ENCODE peak calls at places on chromosomes 2 and 18, in ten cellular contexts. Z is right lobe of liver; Y is CD4-positive, alpha-beta T cell; T is pancreas; J is LNCaP clone FGC; S is cardiac fibroblast; I is fibroblast of lung; P is adrenal gland; K is A549; G is fibroblast of mammary gland. N is an unnamed sample.

GRCh38 chr2:33579226-33579625 is 19.9 kb downstream of the FAM98A start:
- DNase-seq in Z (no peak), Y (no peak), T (no peak), J (no peak), S (no peak), I (no peak), P (no peak), K (no peak), G (no peak), N (no peak)

GRCh38 chr2:16828828-16829160 is 163.2 kb upstream of the CYRIA start:
- DNase-seq in Z (no peak), Y (no peak), T (no peak), J (no peak), S (no peak), I (no peak), P (no peak), K (no peak), G (no peak), N (no peak)

GRCh38 chr2:235747868-235748144 is 254.0 kb downstream of the AGAP1 start:
- DNase-seq in Z (peak), Y (no peak), T (no peak), J (peak), S (no peak), I (no peak), P (peak), K (no peak), G (no peak), N (peak)

GRCh38 chr18:73717570-73717969 is 430.1 kb downstream of the FBXO15 start:
- DNase-seq in Z (no peak), Y (no peak), T (no peak), J (no peak), S (peak), I (peak), P (no peak), K (no peak), G (peak), N (no peak)

GRCh38 chr18:5275872-5276271 is 19.7 kb downstream of the ZBTB14 start:
- DNase-seq in Z (no peak), Y (no peak), T (no peak), J (no peak), S (no peak), I (no peak), P (no peak), K (no peak), G (no peak), N (no peak)

GRCh38 chr2:1698188-1698945 is 45.9 kb downstream of the PXDN start:
- DNase-seq in Z (no peak), Y (no peak), T (no peak), J (no peak), S (no peak), I (no peak), P (no peak), K (no peak), G (no peak), N (no peak)

GRCh38 chr2:17069564-17069963 is 403.9 kb upstream of the CYRIA start:
- DNase-seq in Z (no peak), Y (no peak), T (no peak), J (no peak), S (no peak), I (no peak), P (no peak), K (no peak), G (no peak), N (no peak)

GRCh38 chr2:224901121-224901676 is 141.1 kb downstream of the DOCK10 start:
- DNase-seq in Z (no peak), Y (no peak), T (no peak), J (peak), S (no peak), I (no peak), P (no peak), K (no peak), G (no peak), N (no peak)

GRCh38 chr2:150371066-150371812 is 116.2 kb downstream of the RND3 start:
- DNase-seq in Z (peak), Y (no peak), T (no peak), J (no peak), S (no peak), I (no peak), P (no peak), K (no peak), G (no peak), N (peak)

GRCh38 chr2:195009202-195009601 is 647.8 kb upstream of the SLC39A10 start:
- DNase-seq in Z (no peak), Y (no peak), T (no peak), J (no peak), S (peak), I (no peak), P (no peak), K (no peak), G (peak), N (no peak)

GRCh38 chr2:241050624-241051577 is 51.2 kb downstream of the MTERF4 start:
- DNase-seq in Z (no peak), Y (no peak), T (no peak), J (no peak), S (no peak), I (no peak), P (no peak), K (no peak), G (no peak), N (peak)

DNA sequence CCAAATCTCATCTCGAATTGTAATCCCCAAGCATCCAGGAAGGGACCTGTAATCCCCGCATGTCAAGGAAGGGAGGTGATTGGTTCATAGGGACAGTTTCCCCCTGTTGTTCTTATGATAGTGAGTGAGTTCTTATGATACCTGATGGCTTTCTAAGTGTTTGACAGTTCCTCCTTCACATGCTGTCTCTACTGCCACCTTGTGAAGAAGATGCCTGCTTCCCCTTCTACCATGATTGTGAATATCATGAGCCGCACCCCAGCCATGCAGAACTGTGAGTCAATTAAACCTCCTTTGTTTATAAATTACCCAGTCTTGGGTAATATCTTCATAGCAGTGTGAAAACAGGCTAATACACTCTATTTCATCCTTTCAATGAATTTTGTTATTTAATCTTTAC is 446.7 kb downstream of the RNF144A start:
- DNase-seq in Z (no peak), Y (no peak), T (no peak), J (no peak), S (no peak), I (no peak), P (no peak), K (peak), G (no peak), N (no peak)
- TF ChIP-seq CTCF in Z (no peak), Y (no peak), T (no peak), J (peak), S (no peak), I (no peak), P (no peak), K (no peak), G (no peak), N (no peak)

GRCh38 chr2:216520156-216520555 is 21.5 kb downstream of the RPL37A start:
- DNase-seq in Z (no peak), Y (no peak), T (no peak), J (no peak), S (no peak), I (peak), P (no peak), K (no peak), G (peak), N (no peak)

GRCh38 chr2:216516730-216517350 is 18.2 kb downstream of the RPL37A start:
- DNase-seq in Z (no peak), Y (no peak), T (no peak), J (peak), S (peak), I (no peak), P (no peak), K (peak), G (peak), N (no peak)

GRCh38 chr2:216517447-216517846 is 18.8 kb downstream of the RPL37A start:
- DNase-seq in Z (no peak), Y (no peak), T (no peak), J (no peak), S (no peak), I (no peak), P (no peak), K (no peak), G (no peak), N (no peak)

GRCh38 chr2:216522892-216523502 is 24.4 kb downstream of the RPL37A start:
- DNase-seq in Z (no peak), Y (no peak), T (no peak), J (no peak), S (no peak), I (no peak), P (no peak), K (no peak), G (no peak), N (no peak)

GRCh38 chr2:216519154-216519762 is 20.6 kb downstream of the RPL37A start:
- DNase-seq in Z (peak), Y (no peak), T (peak), J (peak), S (peak), I (peak), P (peak), K (peak), G (peak), N (peak)
- TF ChIP-seq CTCF in Z (peak), Y (peak), T (peak), J (peak), S (peak), I (peak), P (peak), K (peak), G (peak), N (peak)

GRCh38 chr2:170405326-170405725 is 227.4 kb downstream of the MYO3B start:
- DNase-seq in Z (no peak), Y (no peak), T (no peak), J (no peak), S (no peak), I (no peak), P (no peak), K (no peak), G (no peak), N (no peak)

GRCh38 chr2:170411660-170412059 is 233.7 kb downstream of the MYO3B start:
- DNase-seq in Z (no peak), Y (no peak), T (no peak), J (no peak), S (no peak), I (no peak), P (no peak), K (no peak), G (no peak), N (no peak)

GRCh38 chr2:170404846-170405245 is 226.9 kb downstream of the MYO3B start:
- DNase-seq in Z (no peak), Y (no peak), T (no peak), J (no peak), S (no peak), I (no peak), P (no peak), K (no peak), G (no peak), N (no peak)

GRCh38 chr2:170409164-170409535 is 231.2 kb downstream of the MYO3B start:
- DNase-seq in Z (peak), Y (peak), T (peak), J (no peak), S (peak), I (peak), P (peak), K (peak), G (peak), N (no peak)

GRCh38 chr2:170408461-170409163 is 230.7 kb downstream of the MYO3B start:
- DNase-seq in Z (no peak), Y (no peak), T (no peak), J (no peak), S (no peak), I (no peak), P (no peak), K (no peak), G (no peak), N (no peak)
- TF ChIP-seq CTCF in Z (no peak), Y (no peak), T (no peak), J (no peak), S (no peak), I (no peak), P (no peak), K (no peak), G (no peak), N (no peak)

GRCh38 chr2:23595601-23596251 is 210.7 kb downstream of the KLHL29 start:
- DNase-seq in Z (no peak), Y (no peak), T (peak), J (no peak), S (no peak), I (peak), P (peak), K (no peak), G (no peak), N (no peak)
- TF ChIP-seq CTCF in Z (no peak), Y (no peak), T (no peak), J (no peak), S (no peak), I (no peak), P (no peak), K (no peak), G (no peak), N (no peak)

GRCh38 chr2:62409442-62409841 is 96.6 kb downstream of the TMEM17 start:
- DNase-seq in Z (no peak), Y (no peak), T (no peak), J (no peak), S (peak), I (peak), P (no peak), K (no peak), G (peak), N (no peak)

GRCh38 chr2:62407838-62408589 is 98.0 kb downstream of the TMEM17 start:
- DNase-seq in Z (no peak), Y (no peak), T (no peak), J (no peak), S (no peak), I (no peak), P (no peak), K (no peak), G (peak), N (no peak)

GRCh38 chr2:62412347-62412742 is 93.7 kb downstream of the TMEM17 start:
- DNase-seq in Z (no peak), Y (no peak), T (no peak), J (no peak), S (no peak), I (no peak), P (no peak), K (no peak), G (no peak), N (no peak)

GRCh38 chr2:62410926-62411456 is 95.0 kb downstream of the TMEM17 start:
- DNase-seq in Z (no peak), Y (no peak), T (no peak), J (no peak), S (no peak), I (no peak), P (peak), K (no peak), G (peak), N (no peak)

GRCh38 chr2:62410015-62410453 is 96.0 kb downstream of the TMEM17 start:
- DNase-seq in Z (no peak), Y (no peak), T (no peak), J (no peak), S (no peak), I (no peak), P (no peak), K (no peak), G (no peak), N (no peak)
- TF ChIP-seq CTCF in Z (no peak), Y (no peak), T (no peak), J (peak), S (no peak), I (no peak), P (no peak), K (peak), G (no peak), N (no peak)

GRCh38 chr2:44941551-44942234 is at the start of gene SIX3:
- DNase-seq in Z (no peak), Y (no peak), T (no peak), J (no peak), S (no peak), I (peak), P (no peak), K (peak), G (no peak), N (no peak)

GRCh38 chr2:44939074-44940052 is 2.1 kb upstream of the SIX3 start:
- DNase-seq in Z (no peak), Y (no peak), T (no peak), J (no peak), S (no peak), I (no peak), P (no peak), K (no peak), G (no peak), N (no peak)

GRCh38 chr2:44940053-44940494 is 1.4 kb upstream of the SIX3 start:
- DNase-seq in Z (no peak), Y (no peak), T (no peak), J (no peak), S (no peak), I (no peak), P (no peak), K (no peak), G (no peak), N (no peak)

GRCh38 chr2:44942304-44943030 is 965 bp downstream of the SIX3 start:
- DNase-seq in Z (no peak), Y (no peak), T (no peak), J (no peak), S (no peak), I (no peak), P (no peak), K (no peak), G (no peak), N (no peak)

DNA sequence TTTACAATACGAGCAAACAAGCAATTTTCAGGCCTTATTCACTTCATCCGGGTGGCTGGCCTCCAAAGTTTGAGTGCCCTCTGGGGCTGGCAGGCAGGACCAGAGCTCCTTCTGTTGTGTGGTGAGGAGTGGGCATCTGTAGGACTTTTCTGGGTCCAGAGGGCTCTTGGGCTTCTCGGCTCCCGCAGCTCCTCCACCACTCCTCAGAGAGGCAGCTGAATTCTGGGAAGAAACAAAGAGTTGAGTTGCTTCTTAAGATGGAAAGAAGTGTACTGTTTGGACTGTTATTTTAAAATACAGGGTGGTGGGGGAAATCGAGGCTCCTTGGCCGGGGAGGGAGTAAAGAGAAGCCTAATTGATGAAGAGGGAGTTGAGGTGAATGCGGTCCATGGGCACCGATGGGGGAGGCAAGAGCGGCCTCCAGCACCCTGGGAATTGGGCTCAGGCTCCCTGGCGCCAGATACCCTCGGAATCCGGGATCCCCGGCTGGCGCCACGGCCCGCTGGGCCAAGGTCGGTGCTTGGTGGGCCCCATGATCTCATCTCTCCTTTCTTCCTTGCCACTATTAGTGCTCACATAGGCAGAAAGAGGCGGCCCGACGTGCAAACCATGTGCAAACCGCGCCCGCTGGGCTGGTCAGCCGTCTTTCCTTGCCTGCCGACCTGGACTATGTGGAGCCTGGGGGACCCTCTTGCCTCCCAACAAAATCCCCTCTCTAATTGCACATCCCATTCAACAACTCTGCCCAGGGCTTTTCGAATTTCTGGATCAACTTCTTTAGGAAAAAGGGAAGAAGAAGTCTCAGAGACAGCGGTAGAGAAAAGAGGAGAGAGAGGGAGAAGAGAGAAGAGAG is 664 bp upstream of the SIX3 start:
- DNase-seq in Z (no peak), Y (no peak), T (no peak), J (no peak), S (no peak), I (no peak), P (no peak), K (no peak), G (no peak), N (no peak)
- TF ChIP-seq CTCF in Z (no peak), Y (no peak), T (no peak), J (no peak), S (no peak), I (no peak), P (no peak), K (no peak), G (no peak), N (no peak)

DNA sequence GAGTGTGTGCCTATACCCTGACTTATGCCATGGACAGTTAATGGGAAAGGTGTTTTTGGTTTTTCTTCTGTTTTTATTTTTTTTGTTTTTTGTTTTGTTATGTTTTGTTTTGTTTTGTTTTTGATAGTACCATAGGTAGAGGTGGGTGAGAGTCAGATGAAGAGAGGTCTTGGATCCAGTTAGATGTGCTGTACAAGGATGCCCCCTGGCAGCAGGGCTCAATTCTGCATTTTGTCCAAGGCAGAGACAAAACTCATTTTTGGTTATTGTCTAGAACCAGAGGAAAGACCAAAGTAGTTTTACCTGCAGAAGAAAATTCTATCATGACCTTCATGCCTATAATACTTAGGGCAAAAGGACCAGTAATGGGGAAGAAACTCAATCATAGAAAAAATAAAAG is 48.5 kb downstream of the SLC5A7 start:
- DNase-seq in Z (no peak), Y (no peak), T (no peak), J (no peak), S (no peak), I (no peak), P (no peak), K (no peak), G (no peak), N (no peak)
- TF ChIP-seq CTCF in Z (peak), Y (no peak), T (no peak), J (peak), S (no peak), I (no peak), P (no peak), K (peak), G (no peak), N (no peak)

DNA sequence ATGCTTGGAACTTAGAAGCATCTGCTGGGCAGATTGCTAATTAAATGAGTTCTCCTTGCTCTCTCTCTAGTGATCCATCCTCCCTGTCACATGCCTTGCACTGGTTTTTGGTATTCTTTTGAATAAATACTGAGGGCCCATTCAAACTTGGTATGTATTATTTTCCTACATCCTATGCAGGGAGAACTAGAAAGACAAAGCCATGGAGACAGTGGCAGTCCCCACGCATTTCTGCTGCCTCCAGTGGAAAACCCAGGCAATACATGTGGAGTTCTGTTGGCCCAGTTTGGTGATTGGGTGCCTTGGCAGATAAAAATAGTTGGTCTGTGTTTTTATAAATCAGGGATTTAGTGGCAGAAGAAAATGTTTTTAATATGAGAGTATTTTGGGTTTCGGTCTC is 68.7 kb downstream of the DIS3L2 start:
- DNase-seq in Z (no peak), Y (no peak), T (no peak), J (no peak), S (no peak), I (no peak), P (no peak), K (peak), G (no peak), N (no peak)
- TF ChIP-seq CTCF in Z (peak), Y (no peak), T (no peak), J (peak), S (peak), I (no peak), P (peak), K (no peak), G (peak), N (no peak)

GRCh38 chr2:214591359-214591758 is 180.5 kb downstream of the VWC2L start:
- DNase-seq in Z (no peak), Y (no peak), T (no peak), J (no peak), S (no peak), I (no peak), P (no peak), K (peak), G (no peak), N (no peak)

DNA sequence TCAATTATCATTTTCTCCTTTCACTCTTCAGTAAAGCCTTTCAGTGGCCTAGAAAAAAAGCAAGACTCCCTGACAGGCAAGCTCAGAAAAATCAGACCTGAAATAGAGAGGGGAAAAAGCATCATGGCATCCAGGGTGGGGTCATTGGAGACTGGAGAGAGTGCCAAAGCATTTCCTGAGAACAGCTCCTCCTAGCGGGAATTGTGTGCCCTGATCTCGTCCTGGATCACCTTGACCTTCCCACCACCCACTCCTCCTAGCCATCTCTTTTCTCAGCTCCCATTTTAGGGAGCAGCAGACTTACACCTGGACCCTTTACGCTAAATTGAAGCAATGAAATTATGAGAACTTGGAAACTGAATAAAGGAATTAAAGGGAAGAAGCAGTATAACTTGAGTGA is 176.6 kb downstream of the VWC2L start:
- DNase-seq in Z (no peak), Y (no peak), T (no peak), J (no peak), S (no peak), I (no peak), P (no peak), K (peak), G (peak), N (no peak)
- TF ChIP-seq CTCF in Z (peak), Y (no peak), T (no peak), J (no peak), S (no peak), I (no peak), P (no peak), K (peak), G (peak), N (no peak)